ENCODE peak calls at places on chromosomes 16 and 17, in five cellular contexts. One of them, this sample, is unnamed.

GRCh38 chr17:82720204-82720603 is 3.7 kb downstream of the FN3KRP start:
- DNase-seq in HCT116: no peak
- DNase-seq in H1: no peak
- DNase-seq in GM12878: no peak
- DNase-seq in K562: no peak
- DNase-seq in this sample: no peak

GRCh38 chr17:9389116-9389515 is 186.5 kb downstream of the STX8 start:
- DNase-seq in HCT116: no peak
- DNase-seq in H1: no peak
- DNase-seq in GM12878: peak
- DNase-seq in K562: no peak
- DNase-seq in this sample: peak

GRCh38 chr16:23900480-23901177 is 64.8 kb downstream of the PRKCB start:
- DNase-seq in HCT116: no peak
- DNase-seq in H1: no peak
- DNase-seq in GM12878: no peak
- DNase-seq in K562: peak
- DNase-seq in this sample: no peak

GRCh38 chr17:50556803-50557202 is 3.7 kb upstream of the CACNA1G start:
- DNase-seq in HCT116: no peak
- DNase-seq in H1: no peak
- DNase-seq in GM12878: no peak
- DNase-seq in K562: no peak
- DNase-seq in this sample: no peak

GRCh38 chr17:4740584-4740983 is 856 bp upstream of the CXCL16 start:
- DNase-seq in HCT116: no peak
- DNase-seq in H1: no peak
- DNase-seq in GM12878: no peak
- DNase-seq in K562: no peak
- DNase-seq in this sample: no peak

GRCh38 chr16:84795338-84796053 is 24.3 kb upstream of the CRISPLD2 start:
- DNase-seq in HCT116: no peak
- DNase-seq in H1: no peak
- DNase-seq in GM12878: no peak
- DNase-seq in K562: no peak
- DNase-seq in this sample: no peak

GRCh38 chr16:397736-398332 is 835 bp downstream of the NME4 start:
- DNase-seq in HCT116: peak
- DNase-seq in H1: peak
- DNase-seq in GM12878: no peak
- DNase-seq in K562: no peak
- DNase-seq in this sample: peak

GRCh38 chr17:65066858-65067257 is 10.3 kb upstream of the GNA13 start:
- DNase-seq in HCT116: no peak
- DNase-seq in H1: no peak
- DNase-seq in GM12878: no peak
- DNase-seq in K562: no peak
- DNase-seq in this sample: peak

GRCh38 chr16:57084996-57085395 is 7.4 kb upstream of the CPNE2 start:
- DNase-seq in HCT116: no peak
- DNase-seq in H1: no peak
- DNase-seq in GM12878: no peak
- DNase-seq in K562: no peak
- DNase-seq in this sample: no peak

GRCh38 chr16:85390511-85391174 is 222.5 kb upstream of the GSE1 start:
- DNase-seq in HCT116: peak
- DNase-seq in H1: peak
- DNase-seq in GM12878: no peak
- DNase-seq in K562: peak
- DNase-seq in this sample: peak

DNA sequence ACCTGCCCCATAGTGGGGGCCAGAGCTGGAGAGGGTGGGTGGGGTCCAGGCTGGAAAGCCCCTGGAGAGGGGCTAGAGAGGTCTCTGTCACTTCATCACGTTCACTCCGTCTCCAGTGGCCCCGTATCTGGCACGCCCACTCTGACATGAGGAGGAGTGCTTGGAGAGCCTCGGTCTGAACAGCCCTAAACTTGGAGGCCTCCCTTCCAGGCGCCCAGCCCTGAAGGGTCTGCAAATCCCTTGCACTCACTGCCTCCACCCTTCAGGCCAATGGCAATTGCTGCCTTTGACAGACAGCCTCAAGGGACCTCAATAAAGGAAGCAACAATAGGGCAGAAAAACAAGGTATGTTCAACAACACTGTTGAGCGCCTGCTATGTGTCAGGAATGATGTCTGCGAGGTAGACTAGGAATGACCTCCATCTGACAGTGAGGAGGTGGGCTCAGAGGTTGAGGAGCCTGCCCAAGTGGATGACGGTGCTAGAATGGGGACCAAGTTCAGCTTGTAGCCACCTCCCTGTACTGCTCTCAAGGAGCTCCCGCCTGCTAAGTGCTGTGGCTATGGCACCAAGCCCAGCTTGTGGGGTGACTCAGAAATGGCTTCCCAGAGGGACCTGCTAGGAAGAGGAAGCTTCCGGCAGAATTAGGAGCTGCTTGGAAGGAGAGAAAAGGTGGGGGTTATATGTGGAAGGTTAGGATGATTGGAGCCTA is 2.9 kb upstream of the EPX start:
- DNase-seq in HCT116: peak
- DNase-seq in H1: no peak
- DNase-seq in GM12878: no peak
- DNase-seq in K562: peak
- DNase-seq in this sample: no peak
- TF ChIP-seq SRF in HCT116: no peak
- TF ChIP-seq SRF in H1: no peak
- TF ChIP-seq SRF in GM12878: no peak
- TF ChIP-seq SRF in K562: no peak
- TF ChIP-seq SRF in this sample: no peak

GRCh38 chr17:76239538-76240274 is 587 bp downstream of the RNF157 start:
- DNase-seq in HCT116: no peak
- DNase-seq in H1: peak
- DNase-seq in GM12878: no peak
- DNase-seq in K562: no peak
- DNase-seq in this sample: no peak

GRCh38 chr17:76241776-76242175 is 1.5 kb upstream of the RNF157 start:
- DNase-seq in HCT116: no peak
- DNase-seq in H1: no peak
- DNase-seq in GM12878: no peak
- DNase-seq in K562: no peak
- DNase-seq in this sample: no peak

GRCh38 chr17:76241205-76241539 is 879 bp upstream of the RNF157 start:
- DNase-seq in HCT116: no peak
- DNase-seq in H1: no peak
- DNase-seq in GM12878: no peak
- DNase-seq in K562: no peak
- DNase-seq in this sample: peak

GRCh38 chr17:76238847-76239537 is 1.3 kb downstream of the RNF157 start:
- DNase-seq in HCT116: no peak
- DNase-seq in H1: no peak
- DNase-seq in GM12878: no peak
- DNase-seq in K562: no peak
- DNase-seq in this sample: no peak

DNA sequence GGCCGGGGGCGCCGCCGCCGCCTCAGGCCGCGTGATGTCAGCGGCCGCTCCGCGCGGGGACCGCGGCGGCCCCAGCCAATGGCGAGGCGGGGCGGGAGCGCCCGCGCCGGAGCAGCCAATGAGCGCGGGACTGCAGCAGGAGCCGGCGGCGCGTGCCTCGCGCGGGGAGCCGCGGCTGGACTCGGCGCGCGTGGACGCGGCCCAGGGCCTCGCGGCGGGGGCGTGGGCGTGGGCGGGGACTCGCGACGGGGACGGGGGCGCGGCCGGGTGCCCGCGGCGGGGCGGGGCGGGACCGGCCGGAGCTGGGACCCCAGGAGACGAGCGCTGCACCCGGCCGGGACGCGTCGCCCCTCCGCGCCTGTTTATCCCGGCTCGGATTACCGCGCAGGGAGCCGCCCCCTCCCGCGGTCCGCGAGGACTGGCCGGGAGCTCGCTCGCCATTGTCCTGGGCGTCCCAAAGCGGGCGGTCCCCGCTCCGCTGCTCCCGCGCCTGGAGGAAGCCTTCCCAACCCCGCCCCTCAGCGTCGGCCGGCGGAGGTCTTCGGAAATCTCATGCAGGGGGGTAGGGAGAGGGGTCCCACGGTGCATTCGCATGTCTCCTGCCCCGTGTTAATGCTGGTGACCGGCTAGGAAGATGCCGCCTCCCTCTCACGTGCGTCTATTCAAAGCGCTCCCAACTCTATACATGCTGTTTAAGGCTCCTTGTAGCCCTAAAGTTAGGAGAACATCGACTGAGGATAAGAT is at the start of gene RNF157:
- DNase-seq in HCT116: no peak
- DNase-seq in H1: peak
- DNase-seq in GM12878: no peak
- DNase-seq in K562: peak
- DNase-seq in this sample: peak
- TF ChIP-seq EZH2 in HCT116: no peak
- TF ChIP-seq EZH2 in H1: no peak
- TF ChIP-seq EZH2 in GM12878: no peak
- TF ChIP-seq EZH2 in K562: no peak
- TF ChIP-seq EZH2 in this sample: peak

DNA sequence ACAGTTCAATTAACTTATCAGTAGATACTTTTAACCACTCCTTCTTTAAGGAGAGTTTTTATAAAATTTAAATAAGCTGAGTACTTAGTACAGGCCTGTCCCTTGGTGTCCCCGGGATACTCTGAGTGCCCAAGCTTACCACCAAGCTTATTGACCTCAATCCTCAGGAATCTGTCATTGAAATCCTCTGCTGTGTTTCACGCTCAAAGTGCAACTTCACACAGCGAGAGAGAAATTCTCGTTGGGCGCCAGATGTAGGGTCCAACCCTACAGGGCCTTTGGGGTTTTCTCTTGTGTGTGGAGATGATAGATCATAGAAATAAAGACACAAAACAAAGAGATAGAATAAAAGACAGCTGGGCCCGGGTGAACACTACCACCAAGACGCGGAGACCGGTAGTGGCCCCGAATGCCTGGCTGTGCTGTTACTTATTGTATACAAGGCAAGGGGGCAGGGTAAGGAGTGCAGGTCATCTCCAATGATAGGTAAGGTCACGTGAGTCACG is 65.3 kb upstream of the ARL4D start:
- DNase-seq in HCT116: no peak
- DNase-seq in H1: no peak
- DNase-seq in GM12878: no peak
- DNase-seq in K562: no peak
- DNase-seq in this sample: peak
- TF ChIP-seq SRF in HCT116: no peak
- TF ChIP-seq SRF in H1: no peak
- TF ChIP-seq SRF in GM12878: no peak
- TF ChIP-seq SRF in K562: no peak
- TF ChIP-seq SRF in this sample: no peak

GRCh38 chr16:86570542-86571196 is 4.0 kb downstream of the FOXC2 start:
- DNase-seq in HCT116: no peak
- DNase-seq in H1: no peak
- DNase-seq in GM12878: no peak
- DNase-seq in K562: no peak
- DNase-seq in this sample: no peak
- TF ChIP-seq EZH2 in HCT116: no peak
- TF ChIP-seq EZH2 in H1: no peak
- TF ChIP-seq EZH2 in GM12878: no peak
- TF ChIP-seq EZH2 in K562: no peak
- TF ChIP-seq EZH2 in this sample: no peak

DNA sequence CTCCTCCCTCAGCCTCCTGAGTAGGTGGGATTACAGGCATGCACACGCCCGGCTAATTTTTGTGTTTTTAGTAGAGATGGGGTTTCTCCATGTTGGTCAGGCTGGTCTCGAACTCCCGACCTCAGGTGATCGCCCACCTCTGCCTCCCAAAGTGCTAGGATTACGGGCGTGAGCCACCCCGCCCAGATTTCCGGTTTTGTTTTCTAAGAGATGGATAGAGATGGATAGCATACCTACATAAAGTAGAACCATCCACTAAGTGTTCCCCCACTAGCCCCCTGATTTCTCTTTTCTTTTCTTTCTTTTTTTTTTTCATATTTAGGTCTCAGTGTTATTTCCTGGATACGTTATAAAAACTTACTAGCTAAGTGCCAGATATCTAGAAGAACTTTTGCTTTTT is 2.0 kb downstream of the WSB1 start:
- DNase-seq in HCT116: no peak
- DNase-seq in H1: no peak
- DNase-seq in GM12878: no peak
- DNase-seq in K562: no peak
- DNase-seq in this sample: no peak
- TF ChIP-seq SRF in HCT116: no peak
- TF ChIP-seq SRF in H1: no peak
- TF ChIP-seq SRF in GM12878: no peak
- TF ChIP-seq SRF in K562: no peak
- TF ChIP-seq SRF in this sample: no peak

GRCh38 chr16:77457046-77457445 is 22.2 kb upstream of the ADAMTS18 start:
- DNase-seq in HCT116: no peak
- DNase-seq in H1: no peak
- DNase-seq in GM12878: no peak
- DNase-seq in K562: no peak
- DNase-seq in this sample: no peak

GRCh38 chr16:77462894-77463293 is 28.1 kb upstream of the ADAMTS18 start:
- DNase-seq in HCT116: no peak
- DNase-seq in H1: no peak
- DNase-seq in GM12878: no peak
- DNase-seq in K562: no peak
- DNase-seq in this sample: no peak

DNA sequence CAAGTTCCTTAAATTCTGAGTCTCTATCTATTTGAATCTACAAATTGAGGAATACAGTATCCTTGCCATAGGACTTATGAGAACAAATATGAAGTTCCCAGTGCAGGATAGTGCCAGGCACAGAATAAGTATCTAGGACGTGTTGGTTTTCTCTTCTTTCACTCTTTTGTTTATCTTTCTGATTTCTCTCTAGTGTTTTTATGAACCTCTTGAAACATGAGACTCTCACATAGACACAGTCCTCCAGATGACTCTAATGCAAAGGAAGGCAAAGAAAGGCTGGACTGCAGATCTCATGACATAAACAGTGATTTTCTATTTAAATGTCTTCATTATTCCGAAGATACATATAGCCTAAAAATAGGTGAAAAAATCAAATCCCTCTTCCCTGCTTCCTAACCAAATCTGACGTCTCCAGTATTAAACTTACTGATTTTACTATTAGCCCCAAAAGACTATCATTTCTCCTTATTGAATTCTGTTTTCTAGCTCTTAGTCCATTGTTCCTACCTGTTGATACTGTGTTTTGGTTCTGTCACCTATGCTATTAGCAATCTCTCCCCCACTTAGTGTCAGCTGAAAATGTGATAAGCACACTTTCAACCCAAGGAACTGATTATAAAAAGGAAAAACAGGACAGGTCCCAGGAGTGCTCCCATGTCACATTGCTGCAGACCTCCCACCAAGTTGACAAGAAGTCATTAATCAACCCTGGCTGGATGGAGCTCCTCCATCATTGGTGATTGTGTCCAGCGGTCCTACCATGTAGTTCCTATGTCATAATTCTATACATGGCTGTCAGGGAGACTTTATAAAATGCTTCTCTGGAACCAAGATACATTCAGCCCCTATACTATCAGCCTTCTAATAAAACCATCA is 24.9 kb upstream of the ADAMTS18 start:
- DNase-seq in HCT116: no peak
- DNase-seq in H1: no peak
- DNase-seq in GM12878: no peak
- DNase-seq in K562: no peak
- DNase-seq in this sample: no peak
- TF ChIP-seq EZH2 in HCT116: no peak
- TF ChIP-seq EZH2 in H1: no peak
- TF ChIP-seq EZH2 in GM12878: no peak
- TF ChIP-seq EZH2 in K562: no peak
- TF ChIP-seq EZH2 in this sample: no peak

GRCh38 chr16:31435341-31436220 is 7.0 kb downstream of the ZNF843 start:
- DNase-seq in HCT116: no peak
- DNase-seq in H1: no peak
- DNase-seq in GM12878: no peak
- DNase-seq in K562: no peak
- DNase-seq in this sample: no peak
- TF ChIP-seq SRF in HCT116: no peak
- TF ChIP-seq SRF in H1: no peak
- TF ChIP-seq SRF in GM12878: no peak
- TF ChIP-seq SRF in K562: no peak
- TF ChIP-seq SRF in this sample: no peak